ENCODE peak calls at places on chromosomes 13 and 19, in five cellular contexts. K is activated B cell treated with CpG ODN at 0.5 μM for 24 hours, J is psoas muscle, V is hypothalamus, G is AG20443. B is an unnamed sample.
A peak's percentile ranks its signal among the peaks of the same experiment; 100 is the strongest.

GRCh38 chr13:31437975-31438374 is 238.2 kb downstream of the B3GLCT start:
- DNase-seq in K (no peak), J (no peak), V (no peak), G (no peak), B (no peak)

GRCh38 chr13:98563071-98563470 is 13.8 kb downstream of the STK24 start:
- DNase-seq in K (no peak), J (no peak), V (no peak), G (peak; percentile 16), B (no peak)

GRCh38 chr19:50428768-50429463 is 3.8 kb upstream of the MYBPC2 start:
- DNase-seq in K (no peak), J (no peak), V (no peak), G (no peak), B (no peak)

GRCh38 chr19:44582581-44583265 is 30.6 kb upstream of the IGSF23 start:
- DNase-seq in K (no peak), J (peak; percentile 17), V (no peak), G (peak; percentile 70), B (no peak)

GRCh38 chr19:33143897-33144405 is 12.0 kb downstream of the WDR88 start:
- DNase-seq in K (peak; percentile 38), J (peak; percentile 64), V (peak; percentile 32), G (peak; percentile 93), B (peak; percentile 73)

GRCh38 chr13:106182404-106182803 is 353.1 kb downstream of the EFNB2 start:
- DNase-seq in K (no peak), J (no peak), V (no peak), G (peak; percentile 88), B (no peak)

GRCh38 chr13:73141292-73141771 is 82.5 kb downstream of the KLF5 start:
- DNase-seq in K (no peak), J (no peak), V (no peak), G (no peak), B (no peak)

GRCh38 chr19:17079710-17080440 is 4.3 kb downstream of the MYO9B start:
- DNase-seq in K (peak; percentile 39), J (peak; percentile 82), V (peak; percentile 73), G (peak; percentile 92), B (peak; percentile 94)

GRCh38 chr13:81142306-81142999 is 801.5 kb upstream of the SPRY2 start:
- DNase-seq in K (no peak), J (no peak), V (no peak), G (no peak), B (no peak)

GRCh38 chr19:2507109-2507508 is 31.2 kb downstream of the GADD45B start:
- DNase-seq in K (no peak), J (no peak), V (no peak), G (peak; percentile 37), B (no peak)

GRCh38 chr19:1264801-1265610 is 4.1 kb upstream of the CIRBP start:
- DNase-seq in K (peak; percentile 66), J (peak; percentile 86), V (no peak), G (peak; percentile 84), B (peak; percentile 91)

GRCh38 chr19:2424686-2425621 is 2.4 kb downstream of the TIMM13 start:
- DNase-seq in K (no peak), J (peak; percentile 70), V (no peak), G (peak; percentile 92), B (no peak)

GRCh38 chr19:54646331-54646841 is 16.1 kb downstream of the LILRB1 start:
- DNase-seq in K (peak; percentile 12), J (no peak), V (no peak), G (no peak), B (no peak)

B was measured in right atrium auricular region.